ENCODE peak calls at places on chromosomes 2 and 18, in seven cellular contexts. G is stimulated activated CD4-positive, alpha-beta T cell treated with anti-CD3 and anti-CD28 coated beads, Interleukin-1b, Interleukin-23, amount 100 ng/mL, for 1 hour; Y is hippocampal formation; Q is HFFc6; N is NCI-H1417 treated with DMSO at 0.1 percent for 48 hours; U is activated T-helper 9 cell treated with anti-CD3 and anti-CD28 coated beads, Interleukin-2, amount 50 U/mL, for 16 hours; I is KG1. A is an unnamed sample.

GRCh38 chr2:71716697-71717624 is 263.6 kb downstream of the DYSF start:
- DNase-seq in U (no peak), I (no peak), G (no peak), Y (no peak), N (no peak), Q (peak), A (no peak)

GRCh38 chr2:16281451-16282330 is 341.3 kb downstream of the MYCN start:
- DNase-seq in N (no peak), Y (peak), Q (no peak), G (no peak), I (peak), U (no peak), A (peak)

GRCh38 chr2:138452324-138452723 is 49.2 kb upstream of the SPOPL start:
- DNase-seq in Y (no peak), N (no peak), G (no peak), Q (no peak), I (no peak), U (no peak), A (no peak)

GRCh38 chr18:36186461-36187137 is 698 bp upstream of the MOCOS start:
- DNase-seq in G (no peak), Q (no peak), I (no peak), U (no peak), N (no peak), Y (no peak), A (no peak)

GRCh38 chr2:73032702-73033097 is 38.8 kb downstream of the SFXN5 start:
- DNase-seq in N (no peak), Q (no peak), I (no peak), U (no peak), G (no peak), Y (no peak), A (no peak)

GRCh38 chr2:8684885-8685696 is 3.2 kb downstream of the ID2 start:
- DNase-seq in I (no peak), G (peak), Y (peak), N (peak), Q (peak), U (peak), A (peak)

GRCh38 chr18:45562567-45563479 is 52.5 kb upstream of the SLC14A2 start:
- DNase-seq in G (no peak), Y (no peak), N (no peak), Q (no peak), U (no peak), I (no peak), A (no peak)

GRCh38 chr2:44906972-44907371 is 34.5 kb upstream of the SIX3 start:
- DNase-seq in N (no peak), Q (peak), G (no peak), Y (no peak), I (no peak), U (no peak), A (no peak)

GRCh38 chr18:48100712-48101165 is 170.3 kb upstream of the SMAD2 start:
- DNase-seq in G (no peak), Q (no peak), I (no peak), N (no peak), U (no peak), Y (no peak), A (peak)

GRCh38 chr2:190190507-190190906 is 128.0 kb upstream of the MSTN start:
- DNase-seq in Y (no peak), U (no peak), G (no peak), I (no peak), N (no peak), Q (no peak), A (no peak)

GRCh38 chr2:180063494-180063893 is 56.4 kb upstream of the CWC22 start:
- DNase-seq in U (no peak), Q (no peak), N (no peak), Y (no peak), G (no peak), I (no peak), A (no peak)

GRCh38 chr2:127422631-127423475 is 4.6 kb downstream of the PROC start:
- DNase-seq in Q (no peak), N (no peak), U (no peak), G (no peak), Y (no peak), I (no peak), A (no peak)

A was measured in NCI-H187.